ENCODE peak calls at places on chromosomes 3 and 15, in six cellular contexts. B is transverse colon, L is GM12878, M is thyroid gland, T is ascending aorta, D is BJ. J is an unnamed sample.

GRCh38 chr15:58856090-58856489 is 77.4 kb downstream of the SLTM start:
- DNase-seq in D (peak; percentile 22), B (no peak), L (no peak), T (no peak), M (no peak), J (no peak)

GRCh38 chr3:184322731-184323487 is 8.5 kb downstream of the EIF4G1 start:
- DNase-seq in L (no peak), B (no peak), T (no peak), M (no peak), D (no peak), J (no peak)

GRCh38 chr3:44509985-44510360 is 32.5 kb upstream of the ZNF445 start:
- DNase-seq in B (no peak), D (no peak), T (no peak), L (no peak), M (no peak), J (no peak)

GRCh38 chr15:28930476-28931291 is 44.9 kb downstream of the APBA2 start:
- DNase-seq in L (no peak), T (no peak), B (no peak), D (no peak), M (no peak), J (no peak)

GRCh38 chr3:59043391-59043790 is 6.4 kb downstream of the CFAP20DC start:
- DNase-seq in L (no peak), M (no peak), T (no peak), D (no peak), B (no peak), J (no peak)

GRCh38 chr15:31439328-31439727 is 112.7 kb downstream of the KLF13 start:
- DNase-seq in L (no peak), B (peak; percentile 66), M (peak; percentile 17), T (no peak), D (no peak), J (no peak)

GRCh38 chr3:52128118-52128683 is 26.0 kb downstream of the POC1A start:
- DNase-seq in M (peak; percentile 43), B (no peak), T (no peak), L (no peak), D (no peak), J (no peak)

GRCh38 chr3:154862265-154862664 is 217.9 kb upstream of the MME start:
- DNase-seq in T (no peak), L (no peak), B (no peak), D (peak; percentile 37), M (no peak), J (no peak)

GRCh38 chr15:100464895-100465294 is 63.9 kb downstream of the CERS3 start:
- DNase-seq in T (no peak), M (no peak), L (no peak), B (no peak), D (no peak), J (no peak)

GRCh38 chr15:49225572-49226281 is 55.7 kb downstream of the GALK2 start:
- DNase-seq in T (no peak), L (no peak), M (no peak), D (no peak), B (no peak), J (no peak)

GRCh38 chr3:19947549-19948071 is 713 bp downstream of the RAB5A start:
- DNase-seq in L (no peak), M (peak; percentile 47), D (no peak), B (peak; percentile 54), T (no peak), J (peak; percentile 78)

GRCh38 chr15:84983299-84983698 is 1.6 kb downstream of the PDE8A start:
- DNase-seq in D (no peak), B (no peak), M (no peak), L (no peak), T (no peak), J (no peak)

GRCh38 chr3:15646924-15647511 is 45.5 kb downstream of the BTD start:
- DNase-seq in L (no peak), B (no peak), M (no peak), D (peak; percentile 95), T (no peak), J (no peak)

GRCh38 chr15:67172172-67172571 is 82.3 kb downstream of the AAGAB start:
- DNase-seq in D (no peak), M (no peak), L (no peak), T (peak; percentile 5), B (no peak), J (no peak)

GRCh38 chr3:100144255-100144866 is 30.1 kb upstream of the FILIP1L start:
- DNase-seq in T (no peak), M (no peak), L (peak; percentile 4), B (no peak), D (no peak), J (peak; percentile 11)

GRCh38 chr3:45007091-45007490 is 19.0 kb upstream of the CLEC3B start:
- DNase-seq in B (no peak), D (no peak), L (no peak), M (no peak), T (no peak), J (no peak)

GRCh38 chr3:152443212-152444023 is 174.7 kb downstream of the MBNL1 start:
- DNase-seq in M (no peak), B (no peak), L (no peak), T (no peak), D (no peak), J (no peak)

GRCh38 chr15:101354891-101355623 is 60.0 kb upstream of the SNRPA1 start:
- DNase-seq in D (no peak), M (no peak), B (no peak), L (no peak), T (no peak), J (no peak)

GRCh38 chr15:70054884-70055387 is 42.8 kb downstream of the TLE3 start:
- DNase-seq in T (no peak), M (no peak), D (no peak), B (no peak), L (no peak), J (no peak)

GRCh38 chr3:106261396-106261795 is 392.6 kb upstream of the CBLB start:
- DNase-seq in B (no peak), M (no peak), L (no peak), T (no peak), D (no peak), J (no peak)

GRCh38 chr3:174440350-174440716 is 418.8 kb upstream of the NAALADL2 start:
- DNase-seq in B (peak; percentile 16), M (peak; percentile 16), T (no peak), L (no peak), D (no peak), J (no peak)

GRCh38 chr3:195005759-195006555 is 265.0 kb downstream of the XXYLT1 start:
- DNase-seq in M (no peak), T (no peak), D (no peak), L (no peak), B (no peak), J (no peak)

GRCh38 chr3:65809641-65810150 is 229.0 kb downstream of the MAGI1 start:
- DNase-seq in D (no peak), L (no peak), M (no peak), T (no peak), B (no peak), J (no peak)

GRCh38 chr3:195556390-195556789 is 13.3 kb upstream of the PPP1R2 start:
- DNase-seq in L (no peak), T (no peak), B (peak; percentile 28), M (peak; percentile 13), D (no peak), J (no peak)

GRCh38 chr3:197749601-197750395 is at the start of gene FYTTD1:
- DNase-seq in B (peak; percentile 93), M (peak; percentile 93), L (no peak), T (peak; percentile 60), D (no peak), J (peak; percentile 95)

GRCh38 chr3:98726084-98726483 is 37.1 kb upstream of the ST3GAL6 start:
- DNase-seq in B (no peak), T (no peak), M (no peak), D (no peak), L (no peak), J (no peak)
- H3K4me3 ChIP-seq in B (no peak overlapping the region), T (no peak overlapping the region), M (no peak overlapping the region), D (no peak overlapping the region), L (no peak overlapping the region), J (no peak overlapping the region)

DNA sequence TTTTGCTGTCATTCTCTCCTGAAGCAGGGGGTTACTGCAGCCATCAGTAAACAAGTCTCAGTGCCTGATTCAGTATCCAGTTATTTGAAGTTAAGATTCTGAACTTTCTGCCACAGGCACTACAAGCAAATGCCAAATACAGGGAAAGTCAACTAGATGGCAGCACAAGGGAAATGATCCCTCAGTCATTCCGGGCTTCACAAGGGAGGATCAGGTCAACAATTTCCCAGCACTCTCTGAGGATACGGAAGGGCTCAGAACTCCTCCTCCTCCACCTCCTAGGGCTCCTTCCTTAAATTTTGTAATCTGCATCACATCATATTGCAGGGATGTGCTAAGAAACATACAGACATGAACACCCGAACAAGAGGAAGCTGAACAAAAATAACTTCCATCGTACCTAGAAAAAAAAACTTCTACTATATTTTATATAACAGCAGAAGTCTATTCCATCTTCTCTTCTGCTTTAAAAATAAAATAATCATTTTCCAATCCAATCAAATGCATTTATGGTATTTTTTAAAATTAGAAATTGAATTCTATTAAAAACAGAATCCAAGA is 187.1 kb downstream of the FMN1 start:
- DNase-seq in B (no peak), T (no peak), L (no peak), M (no peak), D (no peak), J (no peak)
- TF ChIP-seq CTCF in B (no peak), T (peak; percentile 34), L (no peak), M (peak; percentile 14), D (peak; percentile 31), J (no peak)

GRCh38 chr3:123620338-123620737 is 35.5 kb upstream of the HACD2 start:
- DNase-seq in M (no peak), B (peak; percentile 48), D (no peak), L (no peak), T (no peak), J (no peak)
- H3K4me3 ChIP-seq in M (no peak overlapping the region), B (no peak overlapping the region), D (no peak overlapping the region), L (no peak overlapping the region), T (no peak overlapping the region), J (no peak overlapping the region)

DNA sequence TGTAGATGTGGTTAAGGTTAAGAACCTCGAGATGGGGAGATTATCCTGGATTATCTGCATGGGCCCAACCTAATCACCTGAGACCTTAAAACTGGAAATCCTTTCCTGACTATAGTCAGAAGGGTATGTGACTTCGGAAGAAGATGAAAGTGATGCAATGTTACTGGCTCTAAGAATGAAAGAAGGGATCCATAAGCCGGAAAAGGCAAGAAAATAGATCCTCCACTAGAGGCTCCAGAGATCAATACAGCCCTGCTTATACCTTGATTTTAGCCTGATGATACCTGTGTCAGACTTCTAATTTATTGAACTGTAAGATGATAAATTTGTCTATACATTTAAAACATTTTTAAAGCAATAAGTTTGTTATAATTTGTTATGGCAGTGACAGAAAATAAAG is 21.5 kb upstream of the GASK1A start:
- DNase-seq in M (no peak), T (no peak), D (no peak), L (no peak), B (no peak), J (no peak)
- TF ChIP-seq CTCF in M (no peak), T (no peak), D (no peak), L (peak; percentile 8), B (no peak), J (no peak)

GRCh38 chr3:183202004-183202722 is 39.6 kb upstream of the LAMP3 start:
- DNase-seq in M (peak; percentile 19), T (no peak), B (no peak), D (no peak), L (no peak), J (no peak)
- H3K4me3 ChIP-seq in M (no peak overlapping the region), T (no peak overlapping the region), B (no peak overlapping the region), D (no peak overlapping the region), L (no peak overlapping the region), J (no peak overlapping the region)